ENCODE peak calls at places on chromosomes 6 and 20, in eight cellular contexts. T, Z, B, S, I, X, M and U are unnamed samples.

GRCh38 chr6:23522751-23523527 is 603.1 kb upstream of the NRSN1 start:
- DNase-seq in Z (no peak), T (no peak), X (no peak), I (no peak), M (no peak), B (no peak), S (no peak), U (no peak)

GRCh38 chr6:122653094-122653493 is 42.9 kb downstream of the PKIB start:
- DNase-seq in Z (no peak), B (no peak), M (no peak), X (no peak), I (no peak), T (no peak), S (no peak), U (no peak)

GRCh38 chr6:112909781-112910180 is 562.7 kb downstream of the RFPL4B start:
- DNase-seq in T (no peak), I (no peak), M (no peak), X (no peak), B (no peak), Z (no peak), S (no peak), U (no peak)

GRCh38 chr6:168103036-168103830 is 24.2 kb upstream of the FRMD1 start:
- DNase-seq in S (no peak), Z (no peak), T (no peak), B (no peak), I (no peak), X (no peak), M (no peak), U (no peak)

GRCh38 chr6:42618686-42619085 is 54.9 kb downstream of the UBR2 start:
- DNase-seq in B (no peak), T (no peak), I (no peak), X (no peak), M (no peak), S (no peak), Z (no peak), U (no peak)

GRCh38 chr6:138426500-138427123 is 22.6 kb downstream of the HEBP2 start:
- DNase-seq in X (no peak), M (no peak), I (no peak), Z (no peak), T (no peak), S (no peak), B (no peak), U (no peak)

GRCh38 chr6:31615748-31616147 is 714 bp downstream of the AIF1 start:
- DNase-seq in X (no peak), I (no peak), Z (no peak), S (peak), B (no peak), T (no peak), M (no peak), U (no peak)

GRCh38 chr6:27608916-27609883 is 136.3 kb upstream of the ZNF184 start:
- DNase-seq in M (no peak), T (no peak), Z (no peak), X (no peak), S (peak), B (no peak), I (no peak), U (no peak)

GRCh38 chr6:52187098-52187497 is 923 bp downstream of the IL17A start:
- DNase-seq in B (no peak), Z (no peak), X (no peak), S (no peak), I (no peak), T (no peak), M (no peak), U (no peak)

GRCh38 chr6:5337573-5337972 is 76.3 kb downstream of the FARS2 start:
- DNase-seq in S (no peak), I (no peak), B (no peak), Z (no peak), M (no peak), T (no peak), X (no peak), U (no peak)

GRCh38 chr20:59469266-59470252 is 134.8 kb upstream of the PHACTR3 start:
- DNase-seq in I (no peak), M (no peak), Z (no peak), X (no peak), B (no peak), T (no peak), S (no peak), U (no peak)

GRCh38 chr6:117906905-117907599 is at the start of gene SLC35F1:
- DNase-seq in Z (no peak), T (no peak), B (peak), X (no peak), I (no peak), S (peak), M (peak), U (peak)

GRCh38 chr6:170075659-170076223 is 215.1 kb downstream of the DLL1 start:
- DNase-seq in Z (no peak), T (no peak), S (no peak), M (no peak), I (no peak), X (no peak), B (no peak), U (peak)

GRCh38 chr20:2707353-2708072 is 14.9 kb downstream of the EBF4 start:
- DNase-seq in S (no peak), Z (no peak), X (no peak), M (no peak), T (no peak), B (no peak), I (no peak), U (no peak)